ENCODE peak calls at places on chromosomes 7 and 10, in six cellular contexts. B is mammary epithelial cell, D is endothelial cell of umbilical vein, X is cardiac fibroblast, U is suprapubic skin, Y is coronary artery. P is an unnamed sample.

GRCh38 chr7:153381275-153382119 is 621.9 kb downstream of the ACTR3B start:
- DNase-seq in U (no peak), X (no peak), Y (no peak), D (no peak), B (peak), P (no peak)

GRCh38 chr10:116606061-116606483 is 14.7 kb upstream of the PNLIPRP2 start:
- DNase-seq in U (no peak), Y (no peak), X (no peak), D (no peak), B (no peak), P (no peak)

GRCh38 chr10:97019213-97019844 is 166.4 kb downstream of the SLIT1 start:
- DNase-seq in Y (no peak), B (no peak), X (no peak), U (no peak), D (no peak), P (no peak)

GRCh38 chr10:92119340-92119739 is 171.5 kb downstream of the CPEB3 start:
- DNase-seq in U (no peak), D (no peak), B (no peak), Y (no peak), X (no peak), P (no peak)

GRCh38 chr10:43336641-43337318 is 34.7 kb upstream of the FXYD4 start:
- DNase-seq in X (no peak), D (no peak), Y (no peak), B (no peak), U (no peak), P (no peak)

GRCh38 chr10:51224610-51225230 is 150.4 kb downstream of the PRKG1 start:
- DNase-seq in Y (no peak), D (no peak), U (no peak), X (peak), B (no peak), P (peak)

GRCh38 chr10:7811000-7811399 is 7.3 kb upstream of the TAF3 start:
- DNase-seq in Y (no peak), U (no peak), D (no peak), X (no peak), B (no peak), P (no peak)

GRCh38 chr10:113135025-113135424 is 185.0 kb downstream of the TCF7L2 start:
- DNase-seq in B (no peak), X (no peak), U (no peak), Y (no peak), D (no peak), P (no peak)

GRCh38 chr7:28015169-28015568 is 165.4 kb downstream of the JAZF1 start:
- DNase-seq in U (no peak), X (no peak), B (no peak), Y (no peak), D (no peak), P (no peak)

GRCh38 chr10:75042292-75042974 is 69.0 kb upstream of the SAMD8 start:
- DNase-seq in U (no peak), X (peak), B (peak), D (no peak), Y (no peak), P (peak)

GRCh38 chr10:73253226-73253557 is 748 bp upstream of the MRPS16 start:
- DNase-seq in D (no peak), Y (no peak), U (no peak), B (peak), X (no peak), P (no peak)

GRCh38 chr10:19588608-19589007 is 227.6 kb upstream of the PLXDC2 start:
- DNase-seq in U (no peak), Y (no peak), X (no peak), D (no peak), B (no peak), P (no peak)

GRCh38 chr7:124712017-124712416 is 53.6 kb downstream of the GPR37 start:
- DNase-seq in B (no peak), U (no peak), Y (no peak), X (no peak), D (peak), P (no peak)

GRCh38 chr10:130905921-130906320 is 405.6 kb downstream of the TCERG1L start:
- DNase-seq in D (no peak), X (no peak), U (no peak), Y (no peak), B (no peak), P (no peak)

GRCh38 chr10:11830836-11831519 is 7.8 kb downstream of the PROSER2 start:
- DNase-seq in D (no peak), X (no peak), Y (no peak), U (no peak), B (peak), P (no peak)

GRCh38 chr10:71087622-71088021 is 124.7 kb upstream of the UNC5B start:
- DNase-seq in X (no peak), B (no peak), Y (no peak), U (peak), D (no peak), P (no peak)

GRCh38 chr10:101561068-101561915 is 26.8 kb downstream of the POLL start:
- DNase-seq in X (no peak), D (no peak), B (no peak), U (no peak), Y (no peak), P (no peak)

GRCh38 chr7:113307147-113307546 is 188.8 kb upstream of the SMIM30 start:
- DNase-seq in D (no peak), U (no peak), Y (no peak), B (peak), X (no peak), P (no peak)

GRCh38 chr7:45869426-45869825 is 3.5 kb downstream of the CCDC201 start:
- DNase-seq in X (peak), D (no peak), B (no peak), Y (no peak), U (no peak), P (peak)

GRCh38 chr10:110460111-110460809 is 37.4 kb upstream of the DUSP5 start:
- DNase-seq in Y (no peak), B (no peak), U (peak), X (no peak), D (peak), P (no peak)

GRCh38 chr7:105353752-105354328 is 34.9 kb downstream of the SRPK2 start:
- DNase-seq in U (no peak), X (peak), Y (no peak), B (no peak), D (no peak), P (no peak)

GRCh38 chr10:85959239-85959638 is 407.4 kb downstream of the GRID1 start:
- DNase-seq in B (no peak), U (no peak), X (no peak), D (no peak), Y (no peak), P (no peak)

GRCh38 chr7:50140688-50141087 is 47.6 kb upstream of the ZPBP start:
- DNase-seq in Y (no peak), X (no peak), B (no peak), U (no peak), D (no peak), P (no peak)

GRCh38 chr7:75867390-75867717 is 11.5 kb upstream of the RHBDD2 start:
- DNase-seq in X (no peak), U (no peak), D (no peak), B (no peak), Y (no peak), P (no peak)

GRCh38 chr10:9608592-9608991 is 1409.1 kb upstream of the CELF2 start:
- DNase-seq in U (no peak), B (no peak), D (peak), Y (no peak), X (peak), P (no peak)

GRCh38 chr7:151016942-151017341 is 7.4 kb downstream of the ATG9B start:
- DNase-seq in D (no peak), Y (no peak), X (no peak), U (no peak), B (no peak), P (no peak)

GRCh38 chr7:95686109-95686508 is 86.2 kb upstream of the DYNC1I1 start:
- DNase-seq in Y (no peak), D (peak), B (peak), U (no peak), X (peak), P (peak)

GRCh38 chr10:21048086-21048485 is 151.0 kb upstream of the NEBL start:
- DNase-seq in X (no peak), B (no peak), D (no peak), U (no peak), Y (no peak), P (no peak)

GRCh38 chr7:5596896-5597246 is 173.2 kb upstream of the TNRC18 start:
- DNase-seq in X (no peak), D (no peak), Y (no peak), U (no peak), B (no peak), P (no peak)

GRCh38 chr10:44125879-44126675 is 258.8 kb downstream of the CXCL12 start:
- DNase-seq in Y (no peak), U (no peak), B (no peak), X (peak), D (no peak), P (peak)

GRCh38 chr7:92994889-92995288 is 122.9 kb downstream of the SAMD9 start:
- DNase-seq in D (no peak), U (no peak), X (no peak), B (no peak), Y (no peak), P (no peak)

GRCh38 chr7:148804343-148805234 is 79.5 kb downstream of the EZH2 start:
- DNase-seq in U (no peak), X (no peak), B (no peak), D (no peak), Y (no peak), P (no peak)

GRCh38 chr7:14073988-14074387 is 84.5 kb upstream of the ETV1 start:
- DNase-seq in U (no peak), B (no peak), Y (no peak), X (peak), D (no peak), P (no peak)

GRCh38 chr7:44995555-44996493 is 4.2 kb upstream of the CCM2 start:
- DNase-seq in X (no peak), D (no peak), U (no peak), Y (no peak), B (no peak), P (no peak)

GRCh38 chr7:117041007-117041406 is 87.7 kb downstream of the ST7 start:
- DNase-seq in Y (no peak), X (no peak), D (no peak), B (peak), U (no peak), P (peak)

GRCh38 chr10:1841759-1842158 is 104.4 kb upstream of the ADARB2 start:
- DNase-seq in X (no peak), B (no peak), Y (no peak), U (no peak), D (no peak), P (no peak)

GRCh38 chr10:97849491-97850402 is at the start of gene GOLGA7B:
- DNase-seq in Y (no peak), X (peak), U (no peak), B (peak), D (peak), P (no peak)

GRCh38 chr7:20539201-20539600 is 76.3 kb upstream of the ABCB5 start:
- DNase-seq in B (no peak), U (no peak), Y (no peak), X (no peak), D (no peak), P (no peak)
- TF ChIP-seq CTCF in B (peak), U (no peak), Y (no peak), X (peak), D (no peak), P (no peak)

GRCh38 chr10:69961168-69961863 is 91.3 kb upstream of the MACROH2A2 start:
- DNase-seq in D (no peak), Y (no peak), B (no peak), U (no peak), X (peak), P (no peak)
- TF ChIP-seq CTCF in D (peak), Y (no peak), B (peak), U (no peak), X (peak), P (peak)

GRCh38 chr7:155644178-155644970 is at the start of gene RBM33:
- DNase-seq in D (peak), B (peak), Y (peak), U (peak), X (peak), P (peak)

GRCh38 chr7:155647302-155647701 is 2.8 kb downstream of the RBM33 start:
- DNase-seq in D (no peak), Y (no peak), X (no peak), U (no peak), B (no peak), P (no peak)

GRCh38 chr7:155646669-155647068 is 2.2 kb downstream of the RBM33 start:
- DNase-seq in D (no peak), U (no peak), X (no peak), B (no peak), Y (no peak), P (no peak)

GRCh38 chr7:155644971-155645509 is 579 bp downstream of the RBM33 start:
- DNase-seq in Y (no peak), X (peak), D (peak), U (no peak), B (peak), P (no peak)

GRCh38 chr7:155645652-155646051 is 1.2 kb downstream of the RBM33 start:
- DNase-seq in U (no peak), Y (no peak), D (peak), X (no peak), B (no peak), P (no peak)
- TF ChIP-seq CTCF in U (no peak), Y (no peak), D (no peak), X (no peak), B (no peak), P (no peak)

DNA sequence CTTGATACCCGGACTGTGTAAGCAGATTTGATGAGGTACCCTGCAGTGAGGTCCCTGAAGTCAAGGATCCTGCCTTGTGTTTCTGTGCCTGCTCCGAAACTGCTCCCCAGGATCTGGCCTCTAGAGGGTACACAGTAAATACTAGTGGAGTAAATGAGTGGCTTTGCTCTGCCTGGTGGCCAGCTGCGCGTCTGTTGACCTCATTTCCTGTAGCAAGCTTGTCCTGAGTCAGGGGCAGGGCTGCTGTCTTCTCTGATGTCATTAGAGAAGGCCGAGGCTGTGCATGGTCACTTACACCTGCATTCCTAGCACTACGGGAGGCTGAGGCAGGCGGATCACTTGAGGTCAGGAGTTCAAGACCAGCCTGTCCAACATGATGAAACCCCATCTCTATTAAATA is 191.8 kb downstream of the FANK1 start:
- DNase-seq in U (no peak), X (peak), D (no peak), Y (no peak), B (no peak), P (peak)
- TF ChIP-seq CTCF in U (no peak), X (peak), D (no peak), Y (no peak), B (no peak), P (no peak)

GRCh38 chr7:130084037-130084875 is 13.9 kb downstream of the KLHDC10 start:
- DNase-seq in B (no peak), D (peak), U (no peak), X (peak), Y (no peak), P (no peak)
- TF ChIP-seq CTCF in B (peak), D (peak), U (peak), X (peak), Y (no peak), P (peak)

GRCh38 chr7:79298145-79298760 is 155.2 kb downstream of the MAGI2 start:
- DNase-seq in D (peak), Y (no peak), U (no peak), B (peak), X (peak), P (peak)
- TF ChIP-seq CTCF in D (peak), Y (peak), U (peak), B (peak), X (peak), P (peak)

DNA sequence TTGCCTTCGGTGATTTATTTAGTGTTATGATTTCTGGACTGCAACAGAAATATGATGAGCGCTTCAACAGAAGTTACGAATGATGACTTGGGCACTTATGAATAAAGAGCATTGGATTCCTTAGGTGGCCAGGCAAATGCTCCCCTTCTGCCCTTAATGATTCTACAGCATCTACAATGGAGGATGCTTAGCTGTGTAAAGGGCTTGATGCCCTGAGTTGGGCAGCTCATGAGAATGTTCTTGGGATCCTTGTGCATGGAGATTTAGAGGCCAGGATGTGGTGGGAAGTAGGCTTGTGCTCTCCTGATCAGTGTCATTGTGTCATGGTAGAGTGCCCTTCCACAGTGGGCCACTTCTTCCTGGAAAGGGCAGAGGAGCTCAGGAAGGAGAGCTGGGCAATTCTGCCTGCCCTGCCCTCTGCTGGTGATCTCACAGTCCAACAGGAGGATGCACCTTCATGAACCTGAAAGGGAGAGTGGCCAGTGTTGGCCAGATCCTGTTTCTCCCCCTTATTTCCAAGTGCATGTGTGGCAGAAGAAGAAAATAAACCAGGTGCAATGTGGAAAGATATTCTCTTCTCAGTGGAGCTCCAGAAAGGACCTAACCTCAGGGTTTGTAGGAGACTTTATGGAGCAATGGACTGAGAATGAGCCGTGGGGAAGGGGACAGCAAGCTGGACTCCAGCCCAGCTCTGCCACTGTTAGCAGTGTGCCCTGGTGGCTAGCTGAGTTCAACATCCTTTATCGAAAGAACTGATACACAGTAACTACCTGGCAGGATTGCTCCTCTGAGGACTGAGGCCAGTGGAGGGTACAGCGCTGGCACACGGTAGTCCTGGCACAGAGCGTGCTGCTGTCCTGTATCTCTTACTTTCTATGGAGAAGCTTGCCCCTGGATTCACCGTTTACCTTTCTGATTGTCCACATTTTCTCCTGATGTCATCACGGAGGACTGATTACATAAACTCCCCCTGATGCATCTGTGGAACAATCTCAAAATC is 182.9 kb downstream of the BMPER start:
- DNase-seq in Y (no peak), B (peak), D (peak), U (no peak), X (peak), P (peak)
- TF ChIP-seq CTCF in Y (no peak), B (peak), D (peak), U (peak), X (peak), P (peak)

P was measured in HFFc6.